ENCODE peak calls at places on chromosome 21, in ten cellular contexts. G, P, C, X, W, J, S, L, Q and Z are unnamed samples.

GRCh38 chr21:42636931-42637601 is 16.4 kb upstream of the PDE9A start:
- DNase-seq in S (no peak), G (no peak), C (no peak), J (no peak), P (no peak), L (no peak), X (no peak), Q (no peak), W (no peak), Z (no peak)

GRCh38 chr21:45940621-45941337 is 40.8 kb upstream of the COL6A1 start:
- DNase-seq in J (no peak), Q (no peak), W (no peak), C (peak), L (no peak), P (no peak), X (no peak), G (no peak), S (no peak), Z (no peak)

GRCh38 chr21:27171704-27172103 is 204.8 kb upstream of the ADAMTS5 start:
- DNase-seq in C (no peak), X (no peak), L (peak), G (no peak), P (peak), Q (peak), W (no peak), S (no peak), J (no peak), Z (no peak)

GRCh38 chr21:45615145-45615711 is 28.3 kb upstream of the PCBP3 start:
- DNase-seq in C (peak), W (no peak), J (peak), L (no peak), G (peak), S (no peak), X (peak), Q (no peak), P (no peak), Z (no peak)

GRCh38 chr21:25025596-25025995 is 581.7 kb downstream of the MRPL39 start:
- DNase-seq in Q (no peak), X (no peak), L (no peak), S (no peak), W (no peak), G (no peak), J (no peak), C (no peak), P (no peak), Z (no peak)

GRCh38 chr21:31500976-31501375 is 156.9 kb upstream of the TIAM1 start:
- DNase-seq in L (no peak), P (no peak), S (no peak), X (no peak), Q (no peak), W (no peak), G (no peak), J (no peak), C (no peak), Z (no peak)

GRCh38 chr21:17003221-17003620 is 509.6 kb upstream of the CXADR start:
- DNase-seq in L (peak), J (no peak), S (no peak), G (no peak), C (no peak), W (no peak), X (no peak), Q (peak), P (peak), Z (no peak)

GRCh38 chr21:36203603-36203889 is 46.9 kb downstream of the DOP1B start:
- DNase-seq in Q (peak), W (peak), P (peak), G (peak), X (peak), C (no peak), J (no peak), L (peak), S (peak), Z (no peak)

GRCh38 chr21:35217504-35218060 is 168.5 kb upstream of the RUNX1 start:
- DNase-seq in P (peak), J (no peak), Q (peak), L (peak), G (peak), X (no peak), C (no peak), S (no peak), W (peak), Z (peak)